ENCODE peak calls at places on chromosomes 13 and 19, in nine cellular contexts. A is GM20000, B is uterus, R is fibroblast of lung, G is BE2C, T is HCT116, F is astrocyte of the spinal cord, J is foreskin keratinocyte, S is left lung. K is an unnamed sample.
A peak's percentile ranks its signal among the peaks of the same experiment; 100 is the strongest.

GRCh38 chr19:2176336-2176994 is 12.7 kb downstream of the DOT1L start:
- DNase-seq in R (no peak), B (no peak), J (peak; percentile 43), A (no peak), G (no peak), F (no peak), S (peak; percentile 64), T (no peak), K (no peak)

GRCh38 chr13:49584771-49585182 is 581 bp downstream of the RCBTB1 start:
- DNase-seq in T (no peak), F (peak; percentile 22), B (no peak), G (no peak), S (no peak), R (no peak), J (no peak), A (no peak), K (no peak)

GRCh38 chr19:10069046-10069445 is 17.1 kb upstream of the SHFL start:
- DNase-seq in A (no peak), T (no peak), J (peak; percentile 17), B (no peak), S (no peak), F (no peak), R (no peak), G (no peak), K (no peak)

GRCh38 chr19:15321739-15322138 is 10.6 kb downstream of the BRD4 start:
- DNase-seq in R (no peak), B (no peak), A (no peak), F (no peak), G (no peak), T (no peak), S (no peak), J (no peak), K (no peak)

GRCh38 chr19:16012552-16012951 is 63.7 kb upstream of the TPM4 start:
- DNase-seq in A (no peak), T (no peak), F (no peak), B (no peak), J (no peak), S (no peak), R (no peak), G (no peak), K (no peak)

GRCh38 chr19:43610493-43610892 is 1.4 kb upstream of the SRRM5 start:
- DNase-seq in S (no peak), G (no peak), T (no peak), B (no peak), J (no peak), R (no peak), F (peak; percentile 76), A (no peak), K (no peak)

GRCh38 chr13:93039131-93039530 is 187.5 kb upstream of the GPC6 start:
- DNase-seq in F (peak; percentile 82), R (peak; percentile 32), G (no peak), S (no peak), A (no peak), J (no peak), T (no peak), B (no peak), K (no peak)

GRCh38 chr19:34348899-34349487 is 16.0 kb upstream of the GPI start:
- DNase-seq in R (no peak), J (no peak), A (no peak), S (no peak), T (no peak), G (no peak), B (no peak), F (no peak), K (no peak)

GRCh38 chr13:76223999-76224398 is 587.9 kb downstream of the LMO7 start:
- DNase-seq in S (no peak), T (no peak), A (no peak), F (no peak), G (no peak), R (no peak), J (no peak), B (no peak), K (no peak)

GRCh38 chr13:48346583-48346982 is 43.0 kb downstream of the RB1 start:
- DNase-seq in B (no peak), J (no peak), S (no peak), A (no peak), G (no peak), R (no peak), T (no peak), F (no peak), K (no peak)

GRCh38 chr19:44869728-44870470 is 21.2 kb upstream of the TOMM40 start:
- DNase-seq in G (no peak), F (peak; percentile 93), S (peak; percentile 76), R (peak; percentile 70), T (no peak), B (no peak), A (no peak), J (no peak), K (no peak)

GRCh38 chr19:18479964-18480723 is 41.7 kb downstream of the ELL start:
- DNase-seq in R (peak; percentile 62), T (no peak), S (peak; percentile 78), G (no peak), F (no peak), J (no peak), A (no peak), B (peak; percentile 83), K (no peak)

GRCh38 chr13:46160474-46161066 is 21.4 kb downstream of the LCP1 start:
- DNase-seq in J (peak; percentile 40), G (peak; percentile 19), B (no peak), F (peak; percentile 58), S (no peak), A (peak; percentile 76), T (peak; percentile 48), R (peak; percentile 72), K (peak; percentile 31)

GRCh38 chr19:45249261-45250033 is 1.6 kb upstream of the MARK4 start:
- DNase-seq in R (no peak), F (no peak), G (no peak), T (no peak), B (no peak), A (no peak), S (no peak), J (no peak), K (no peak)

GRCh38 chr13:110913322-110913721 is 1.5 kb downstream of the ANKRD10 start:
- DNase-seq in A (no peak), T (no peak), S (no peak), R (peak; percentile 17), J (peak; percentile 32), F (no peak), G (no peak), B (no peak), K (no peak)

GRCh38 chr19:33767898-33768413 is 28.7 kb upstream of the KCTD15 start:
- DNase-seq in F (peak; percentile 16), J (no peak), G (no peak), B (no peak), R (peak; percentile 19), T (no peak), S (no peak), A (no peak), K (peak; percentile 91)

GRCh38 chr19:43450545-43450997 is 14.8 kb downstream of the LYPD3 start:
- DNase-seq in G (no peak), S (no peak), B (no peak), T (no peak), A (no peak), R (peak; percentile 65), F (peak; percentile 60), J (peak; percentile 76), K (no peak)

GRCh38 chr13:37617162-37617561 is 18.6 kb upstream of the POSTN start:
- DNase-seq in A (no peak), S (no peak), T (no peak), F (peak; percentile 76), R (peak; percentile 42), J (peak; percentile 83), B (no peak), G (no peak), K (no peak)

GRCh38 chr19:31538879-31539278 is 189.6 kb upstream of the TSHZ3 start:
- DNase-seq in R (no peak), B (no peak), F (no peak), T (no peak), A (no peak), S (no peak), J (no peak), G (no peak), K (no peak)

GRCh38 chr19:16268676-16269319 is 55.8 kb upstream of the KLF2 start:
- DNase-seq in F (no peak), J (no peak), T (no peak), B (no peak), G (no peak), S (no peak), A (no peak), R (no peak), K (no peak)

GRCh38 chr13:19075418-19075817 is 106.2 kb downstream of the TUBA3C start:
- DNase-seq in B (no peak), J (no peak), G (no peak), T (no peak), A (no peak), F (no peak), R (no peak), S (no peak), K (no peak)

GRCh38 chr13:64725492-64725891 is 2504.6 kb downstream of the PCDH9 start:
- DNase-seq in R (no peak), A (no peak), J (no peak), G (no peak), S (no peak), B (no peak), F (no peak), T (no peak), K (no peak)

GRCh38 chr13:70729369-70729768 is 621.1 kb upstream of the KLHL1 start:
- DNase-seq in R (no peak), T (no peak), A (no peak), S (no peak), G (peak; percentile 37), F (no peak), B (no peak), J (no peak), K (no peak)
- TF ChIP-seq CTCF in R (no peak), T (no peak), A (no peak), S (no peak), G (peak; percentile 35), F (no peak), B (no peak), J (no peak), K (no peak)

GRCh38 chr19:50882188-50882587 is 8.9 kb downstream of the KLK2 start:
- DNase-seq in S (no peak), B (no peak), J (no peak), T (no peak), R (no peak), G (no peak), F (no peak), A (no peak), K (no peak)
- TF ChIP-seq CTCF in S (no peak), B (no peak), J (peak; percentile 20), T (peak; percentile 39), R (no peak), G (peak; percentile 14), F (no peak), A (no peak), K (no peak)

DNA sequence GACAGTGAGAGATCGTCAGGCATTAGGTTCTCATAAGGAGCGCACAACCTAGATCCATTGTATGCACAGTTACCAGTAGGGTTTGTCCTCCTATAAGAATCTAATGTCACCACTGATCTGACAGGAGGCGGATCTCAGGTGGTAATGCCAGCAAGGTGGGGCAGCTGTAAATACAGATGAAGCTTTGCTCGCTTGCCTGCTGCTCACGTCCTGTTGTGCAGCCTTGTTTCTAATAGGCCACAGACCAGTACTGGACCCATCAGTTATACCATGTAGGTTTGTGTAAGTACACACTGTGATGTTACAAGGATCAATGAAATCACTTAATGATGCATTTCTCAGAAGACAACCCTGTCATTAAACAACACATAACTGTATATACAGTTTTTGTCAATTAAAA is 23.5 kb downstream of the VWA8 start:
- DNase-seq in A (no peak), G (no peak), S (no peak), J (no peak), T (no peak), F (no peak), R (no peak), B (no peak), K (no peak)
- TF ChIP-seq CTCF in A (no peak), G (no peak), S (no peak), J (no peak), T (no peak), F (no peak), R (no peak), B (no peak), K (no peak)

GRCh38 chr13:26601669-26602068 is 44.2 kb downstream of the WASF3 start:
- DNase-seq in G (no peak), T (no peak), A (peak; percentile 10), B (no peak), J (peak; percentile 17), F (no peak), S (no peak), R (peak; percentile 22), K (no peak)
- TF ChIP-seq CTCF in G (no peak), T (no peak), A (no peak), B (no peak), J (peak; percentile 27), F (no peak), S (no peak), R (no peak), K (no peak)

K was measured in endothelial cell.